ENCODE peak calls at places on chromosomes 13 and 19, in seven cellular contexts. One of them, this sample, is unnamed. For H3K4me1, the result is how much of the 10 kb centered on the place peaks cover.

GRCh38 chr19:13056052-13056660 is 46.5 kb downstream of the LYL1 start:
- DNase-seq in H1: peak
- DNase-seq in astrocyte: peak
- DNase-seq in left ventricle myocardium inferior: peak
- DNase-seq in HCT116: peak
- DNase-seq in CD4-positive, alpha-beta memory T cell: no peak
- DNase-seq in neural progenitor cell: peak
- DNase-seq in this sample: no peak

GRCh38 chr13:106491928-106492327 is 43.5 kb downstream of the EFNB2 start:
- DNase-seq in H1: no peak
- DNase-seq in astrocyte: no peak
- DNase-seq in CD4-positive, alpha-beta memory T cell: no peak
- DNase-seq in left ventricle myocardium inferior: no peak
- DNase-seq in neural progenitor cell: no peak
- DNase-seq in HCT116: no peak
- DNase-seq in this sample: no peak

GRCh38 chr19:4493929-4494690 is 22.0 kb downstream of the HDGFL2 start:
- DNase-seq in H1: no peak
- DNase-seq in left ventricle myocardium inferior: no peak
- DNase-seq in CD4-positive, alpha-beta memory T cell: no peak
- DNase-seq in astrocyte: no peak
- DNase-seq in HCT116: no peak
- DNase-seq in neural progenitor cell: no peak
- DNase-seq in this sample: no peak

GRCh38 chr13:64648293-64648692 is 2581.8 kb downstream of the PCDH9 start:
- DNase-seq in left ventricle myocardium inferior: no peak
- DNase-seq in astrocyte: no peak
- DNase-seq in neural progenitor cell: no peak
- DNase-seq in HCT116: no peak
- DNase-seq in H1: no peak
- DNase-seq in CD4-positive, alpha-beta memory T cell: no peak
- DNase-seq in this sample: no peak

GRCh38 chr13:103537616-103538015 is 471.4 kb upstream of the SLC10A2 start:
- DNase-seq in neural progenitor cell: no peak
- DNase-seq in HCT116: no peak
- DNase-seq in CD4-positive, alpha-beta memory T cell: no peak
- DNase-seq in left ventricle myocardium inferior: no peak
- DNase-seq in H1: no peak
- DNase-seq in astrocyte: no peak
- DNase-seq in this sample: no peak

GRCh38 chr13:110399801-110400200 is 92.7 kb downstream of the COL4A2 start:
- DNase-seq in HCT116: no peak
- DNase-seq in left ventricle myocardium inferior: no peak
- DNase-seq in astrocyte: peak
- DNase-seq in H1: no peak
- DNase-seq in neural progenitor cell: no peak
- DNase-seq in CD4-positive, alpha-beta memory T cell: no peak
- DNase-seq in this sample: no peak

GRCh38 chr19:34366670-34367423 is 1.9 kb downstream of the GPI start:
- DNase-seq in CD4-positive, alpha-beta memory T cell: no peak
- DNase-seq in neural progenitor cell: no peak
- DNase-seq in astrocyte: peak
- DNase-seq in left ventricle myocardium inferior: no peak
- DNase-seq in HCT116: no peak
- DNase-seq in H1: no peak
- DNase-seq in this sample: no peak

GRCh38 chr19:46674416-46675178 is 13.6 kb upstream of the DACT3 start:
- DNase-seq in CD4-positive, alpha-beta memory T cell: no peak
- DNase-seq in left ventricle myocardium inferior: no peak
- DNase-seq in HCT116: peak
- DNase-seq in H1: peak
- DNase-seq in neural progenitor cell: peak
- DNase-seq in astrocyte: no peak
- DNase-seq in this sample: no peak

GRCh38 chr19:2652504-2653099 is 49.9 kb downstream of the GNG7 start:
- DNase-seq in left ventricle myocardium inferior: no peak
- DNase-seq in H1: no peak
- DNase-seq in astrocyte: no peak
- DNase-seq in neural progenitor cell: no peak
- DNase-seq in CD4-positive, alpha-beta memory T cell: no peak
- DNase-seq in HCT116: no peak
- DNase-seq in this sample: no peak

GRCh38 chr19:19600793-19601346 is 17.6 kb downstream of the PBX4 start:
- DNase-seq in neural progenitor cell: no peak
- DNase-seq in HCT116: no peak
- DNase-seq in left ventricle myocardium inferior: no peak
- DNase-seq in H1: no peak
- DNase-seq in astrocyte: no peak
- DNase-seq in CD4-positive, alpha-beta memory T cell: no peak
- DNase-seq in this sample: no peak
- H3K4me1 ChIP-seq in neural progenitor cell: under half
- H3K4me1 ChIP-seq in HCT116: under half
- H3K4me1 ChIP-seq in left ventricle myocardium inferior: under half
- H3K4me1 ChIP-seq in H1: under half
- H3K4me1 ChIP-seq in astrocyte: under half
- H3K4me1 ChIP-seq in CD4-positive, alpha-beta memory T cell: half or more
- H3K4me1 ChIP-seq in this sample: half or more

GRCh38 chr13:20518652-20519051 is 7.0 kb downstream of the CRYL1 start:
- DNase-seq in H1: no peak
- DNase-seq in left ventricle myocardium inferior: no peak
- DNase-seq in astrocyte: no peak
- DNase-seq in neural progenitor cell: no peak
- DNase-seq in CD4-positive, alpha-beta memory T cell: no peak
- DNase-seq in HCT116: no peak
- DNase-seq in this sample: no peak
- H3K27ac ChIP-seq in H1: no peak
- H3K27ac ChIP-seq in left ventricle myocardium inferior: peak
- H3K27ac ChIP-seq in astrocyte: no peak
- H3K27ac ChIP-seq in neural progenitor cell: no peak
- H3K27ac ChIP-seq in CD4-positive, alpha-beta memory T cell: no peak
- H3K27ac ChIP-seq in HCT116: no peak
- H3K27ac ChIP-seq in this sample: no peak

GRCh38 chr13:46172531-46172991 is 9.4 kb downstream of the LCP1 start:
- DNase-seq in left ventricle myocardium inferior: no peak
- DNase-seq in CD4-positive, alpha-beta memory T cell: peak
- DNase-seq in HCT116: no peak
- DNase-seq in neural progenitor cell: no peak
- DNase-seq in H1: no peak
- DNase-seq in astrocyte: no peak
- DNase-seq in this sample: peak
- H3K4me1 ChIP-seq in left ventricle myocardium inferior: under half
- H3K4me1 ChIP-seq in CD4-positive, alpha-beta memory T cell: half or more
- H3K4me1 ChIP-seq in HCT116: under half
- H3K4me1 ChIP-seq in neural progenitor cell: under half
- H3K4me1 ChIP-seq in H1: under half
- H3K4me1 ChIP-seq in astrocyte: under half
- H3K4me1 ChIP-seq in this sample: half or more

GRCh38 chr19:15449620-15450527 is at the start of gene WIZ:
- DNase-seq in HCT116: no peak
- DNase-seq in left ventricle myocardium inferior: peak
- DNase-seq in neural progenitor cell: peak
- DNase-seq in CD4-positive, alpha-beta memory T cell: peak
- DNase-seq in astrocyte: no peak
- DNase-seq in H1: peak
- DNase-seq in this sample: peak

GRCh38 chr19:15447057-15447456 is 2.7 kb downstream of the WIZ start:
- DNase-seq in H1: no peak
- DNase-seq in CD4-positive, alpha-beta memory T cell: no peak
- DNase-seq in neural progenitor cell: no peak
- DNase-seq in left ventricle myocardium inferior: no peak
- DNase-seq in HCT116: no peak
- DNase-seq in astrocyte: no peak
- DNase-seq in this sample: no peak

GRCh38 chr19:15450528-15450890 is 753 bp upstream of the WIZ start:
- DNase-seq in CD4-positive, alpha-beta memory T cell: no peak
- DNase-seq in neural progenitor cell: no peak
- DNase-seq in HCT116: no peak
- DNase-seq in astrocyte: no peak
- DNase-seq in left ventricle myocardium inferior: no peak
- DNase-seq in H1: no peak
- DNase-seq in this sample: no peak

GRCh38 chr19:15448014-15448777 is 1.6 kb downstream of the WIZ start:
- DNase-seq in H1: no peak
- DNase-seq in CD4-positive, alpha-beta memory T cell: no peak
- DNase-seq in astrocyte: no peak
- DNase-seq in left ventricle myocardium inferior: no peak
- DNase-seq in HCT116: no peak
- DNase-seq in neural progenitor cell: no peak
- DNase-seq in this sample: no peak

DNA sequence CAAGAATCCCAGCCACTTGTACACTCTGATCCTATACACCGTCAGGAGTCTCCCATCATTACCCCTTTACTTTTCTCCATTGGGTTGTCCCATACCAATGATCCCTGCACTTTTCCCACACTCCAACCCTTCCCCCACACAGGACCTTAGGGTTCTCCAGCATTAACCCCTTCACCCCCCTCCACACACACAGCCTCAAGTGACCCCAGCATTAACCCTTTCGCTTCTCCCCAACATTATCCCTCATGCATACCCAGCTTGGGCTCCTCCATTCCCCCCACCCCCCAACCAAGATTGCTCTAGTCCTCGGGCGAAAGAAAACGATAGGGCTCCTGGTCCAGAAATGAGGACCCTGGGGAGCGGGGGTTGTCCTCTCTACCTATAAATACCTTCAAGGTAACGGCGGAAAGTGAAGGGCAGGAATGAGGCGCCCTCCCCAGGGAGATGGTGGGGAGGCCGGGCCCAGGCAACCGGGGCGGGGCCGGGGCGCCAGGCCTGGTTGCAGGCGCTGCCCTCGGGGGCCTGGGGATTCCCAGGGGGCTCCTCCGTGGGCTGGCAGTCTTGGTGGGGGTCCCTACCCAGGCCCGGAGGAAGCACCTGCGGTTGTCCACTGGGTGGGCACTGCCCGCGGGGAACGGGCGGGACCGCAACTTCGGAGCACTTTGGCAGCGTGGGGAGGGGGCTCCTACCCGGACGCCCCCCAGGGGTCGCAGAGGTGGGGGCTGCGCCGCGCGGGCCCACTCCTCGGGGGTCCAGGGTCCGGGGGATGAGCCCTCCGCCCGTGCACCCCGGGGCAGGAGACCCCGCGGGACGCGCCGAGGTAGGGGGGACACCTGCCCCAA is 757 bp downstream of the WIZ start:
- DNase-seq in H1: peak
- DNase-seq in astrocyte: no peak
- DNase-seq in HCT116: no peak
- DNase-seq in CD4-positive, alpha-beta memory T cell: no peak
- DNase-seq in left ventricle myocardium inferior: no peak
- DNase-seq in neural progenitor cell: peak
- DNase-seq in this sample: no peak
- H3K27ac ChIP-seq in H1: no peak
- H3K27ac ChIP-seq in astrocyte: no peak
- H3K27ac ChIP-seq in HCT116: peak
- H3K27ac ChIP-seq in CD4-positive, alpha-beta memory T cell: peak
- H3K27ac ChIP-seq in left ventricle myocardium inferior: peak
- H3K27ac ChIP-seq in neural progenitor cell: no peak
- H3K27ac ChIP-seq in this sample: peak

GRCh38 chr19:19566306-19566705 is 28.2 kb downstream of the CILP2 start:
- DNase-seq in H1: no peak
- DNase-seq in astrocyte: peak
- DNase-seq in neural progenitor cell: no peak
- DNase-seq in left ventricle myocardium inferior: no peak
- DNase-seq in CD4-positive, alpha-beta memory T cell: no peak
- DNase-seq in HCT116: no peak
- DNase-seq in this sample: no peak
- H3K4me1 ChIP-seq in H1: under half
- H3K4me1 ChIP-seq in astrocyte: under half
- H3K4me1 ChIP-seq in neural progenitor cell: under half
- H3K4me1 ChIP-seq in left ventricle myocardium inferior: under half
- H3K4me1 ChIP-seq in CD4-positive, alpha-beta memory T cell: under half
- H3K4me1 ChIP-seq in HCT116: under half
- H3K4me1 ChIP-seq in this sample: under half

GRCh38 chr13:51623473-51623872 is 39.2 kb downstream of the WDFY2 start:
- DNase-seq in neural progenitor cell: no peak
- DNase-seq in CD4-positive, alpha-beta memory T cell: no peak
- DNase-seq in astrocyte: peak
- DNase-seq in left ventricle myocardium inferior: no peak
- DNase-seq in HCT116: no peak
- DNase-seq in H1: no peak
- DNase-seq in this sample: no peak

GRCh38 chr13:51620165-51620983 is 36.1 kb downstream of the WDFY2 start:
- DNase-seq in H1: no peak
- DNase-seq in neural progenitor cell: no peak
- DNase-seq in HCT116: no peak
- DNase-seq in left ventricle myocardium inferior: peak
- DNase-seq in CD4-positive, alpha-beta memory T cell: no peak
- DNase-seq in astrocyte: no peak
- DNase-seq in this sample: no peak

GRCh38 chr13:51621597-51621996 is 37.3 kb downstream of the WDFY2 start:
- DNase-seq in astrocyte: no peak
- DNase-seq in CD4-positive, alpha-beta memory T cell: no peak
- DNase-seq in left ventricle myocardium inferior: no peak
- DNase-seq in HCT116: no peak
- DNase-seq in H1: no peak
- DNase-seq in neural progenitor cell: no peak
- DNase-seq in this sample: no peak

GRCh38 chr13:51618626-51619025 is 34.4 kb downstream of the WDFY2 start:
- DNase-seq in CD4-positive, alpha-beta memory T cell: no peak
- DNase-seq in neural progenitor cell: no peak
- DNase-seq in left ventricle myocardium inferior: no peak
- DNase-seq in astrocyte: no peak
- DNase-seq in H1: no peak
- DNase-seq in HCT116: no peak
- DNase-seq in this sample: no peak

GRCh38 chr13:51619614-51620013 is 35.4 kb downstream of the WDFY2 start:
- DNase-seq in H1: no peak
- DNase-seq in HCT116: no peak
- DNase-seq in CD4-positive, alpha-beta memory T cell: no peak
- DNase-seq in neural progenitor cell: no peak
- DNase-seq in left ventricle myocardium inferior: no peak
- DNase-seq in astrocyte: peak
- DNase-seq in this sample: no peak
- H3K27ac ChIP-seq in H1: no peak
- H3K27ac ChIP-seq in HCT116: no peak
- H3K27ac ChIP-seq in CD4-positive, alpha-beta memory T cell: no peak
- H3K27ac ChIP-seq in neural progenitor cell: no peak
- H3K27ac ChIP-seq in left ventricle myocardium inferior: peak
- H3K27ac ChIP-seq in astrocyte: peak
- H3K27ac ChIP-seq in this sample: no peak